ENCODE peak calls at places on chromosome 18, in four cellular contexts. C is RWPE2, Z is SJSA1, K is esophagus muscularis mucosa. Y is an unnamed sample.

GRCh38 chr18:12376034-12376717 is 851 bp downstream of the AFG3L2 start:
- DNase-seq in C (no peak), Z (peak; percentile 53), K (no peak), Y (no peak)

GRCh38 chr18:54957987-54958386 is 1.3 kb downstream of the CCDC68 start:
- DNase-seq in C (no peak), Z (no peak), K (peak; percentile 47), Y (no peak)

GRCh38 chr18:75492897-75493296 is 65.4 kb upstream of the SMIM21 start:
- DNase-seq in C (no peak), Z (no peak), K (no peak), Y (no peak)

GRCh38 chr18:74215863-74216262 is 67.5 kb downstream of the TIMM21 start:
- DNase-seq in C (no peak), Z (no peak), K (no peak), Y (no peak)

GRCh38 chr18:48817021-48817461 is 133.7 kb downstream of the SMAD7 start:
- DNase-seq in C (peak; percentile 25), Z (no peak), K (no peak), Y (no peak)

GRCh38 chr18:74654637-74655036 is 57.0 kb downstream of the ZNF407 start:
- DNase-seq in C (no peak), Z (no peak), K (no peak), Y (no peak)

GRCh38 chr18:65821890-65822289 is 71.1 kb downstream of the CDH7 start:
- DNase-seq in C (no peak), Z (no peak), K (no peak), Y (no peak)

GRCh38 chr18:55000529-55000928 is 41.3 kb upstream of the CCDC68 start:
- DNase-seq in C (no peak), Z (no peak), K (no peak), Y (no peak)

GRCh38 chr18:60096428-60096827 is 196.6 kb downstream of the PMAIP1 start:
- DNase-seq in C (no peak), Z (no peak), K (no peak), Y (no peak)

GRCh38 chr18:69216390-69216789 is 184.3 kb upstream of the DOK6 start:
- DNase-seq in C (no peak), Z (no peak), K (no peak), Y (no peak)

GRCh38 chr18:62763101-62763521 is 47.8 kb downstream of the PHLPP1 start:
- DNase-seq in C (peak; percentile 63), Z (no peak), K (no peak), Y (no peak)

GRCh38 chr18:36828630-36829361 is at the start of the genes KIAA1328 and TPGS2:
- DNase-seq in C (peak; percentile 82), Z (peak; percentile 94), K (peak; percentile 95), Y (peak; percentile 90)

GRCh38 chr18:5237083-5237722 is 40.1 kb upstream of the AKAIN1 start:
- DNase-seq in C (no peak), Z (no peak), K (no peak), Y (no peak)

GRCh38 chr18:26052497-26052896 is 37.9 kb downstream of the SS18 start:
- DNase-seq in C (no peak), Z (no peak), K (no peak), Y (no peak)

GRCh38 chr18:59298871-59299270 is 19.6 kb downstream of the CPLX4 start:
- DNase-seq in C (no peak), Z (no peak), K (peak; percentile 86), Y (no peak)

GRCh38 chr18:36950282-36950681 is 121.4 kb downstream of the KIAA1328 start:
- DNase-seq in C (no peak), Z (no peak), K (no peak), Y (no peak)

GRCh38 chr18:3093624-3094354 is 80.8 kb upstream of the LPIN2 start:
- DNase-seq in C (no peak), Z (no peak), K (peak; percentile 83), Y (no peak)

GRCh38 chr18:79606621-79607331 is 72.8 kb upstream of the CTDP1 start:
- DNase-seq in C (peak; percentile 51), Z (no peak), K (no peak), Y (no peak)

GRCh38 chr18:36314754-36315153 is 17.2 kb downstream of the FHOD3 start:
- DNase-seq in C (no peak), Z (peak; percentile 35), K (no peak), Y (no peak)

GRCh38 chr18:8991131-8991530 is 111.4 kb upstream of the NDUFV2 start:
- DNase-seq in C (no peak), Z (no peak), K (no peak), Y (no peak)

GRCh38 chr18:32530947-32531651 is 60.4 kb upstream of the GAREM1 start:
- DNase-seq in C (no peak), Z (no peak), K (no peak), Y (no peak)

GRCh38 chr18:49510393-49511115 is 23.5 kb upstream of the C18orf32 start:
- DNase-seq in C (no peak), Z (no peak), K (no peak), Y (peak; percentile 18)

GRCh38 chr18:72867721-72868665 is at the start of gene NETO1:
- DNase-seq in C (no peak), Z (no peak), K (no peak), Y (no peak)

GRCh38 chr18:58315041-58315440 is 271.0 kb downstream of the NEDD4L start:
- DNase-seq in C (no peak), Z (peak; percentile 31), K (no peak), Y (no peak)

GRCh38 chr18:9135912-9136314 is 668 bp upstream of the ANKRD12 start:
- DNase-seq in C (peak; percentile 53), Z (no peak), K (no peak), Y (no peak)

GRCh38 chr18:73331212-73331772 is 463.5 kb upstream of the NETO1 start:
- DNase-seq in C (no peak), Z (no peak), K (no peak), Y (no peak)

GRCh38 chr18:63237911-63238710 is 81.5 kb downstream of the BCL2 start:
- DNase-seq in C (no peak), Z (peak; percentile 95), K (peak; percentile 79), Y (no peak)

GRCh38 chr18:74789078-74789477 is 191.4 kb downstream of the ZNF407 start:
- DNase-seq in C (no peak), Z (no peak), K (no peak), Y (no peak)

GRCh38 chr18:13221821-13222220 is 3.3 kb downstream of the LDLRAD4 start:
- DNase-seq in C (no peak), Z (no peak), K (no peak), Y (no peak)

GRCh38 chr18:57052173-57052572 is 94.7 kb upstream of the BOD1L2 start:
- DNase-seq in C (no peak), Z (no peak), K (no peak), Y (no peak)

GRCh38 chr18:57051586-57052044 is 95.3 kb upstream of the BOD1L2 start:
- DNase-seq in C (no peak), Z (no peak), K (no peak), Y (no peak)

GRCh38 chr18:57051019-57051418 is 95.9 kb upstream of the BOD1L2 start:
- DNase-seq in C (no peak), Z (no peak), K (no peak), Y (no peak)

GRCh38 chr18:57048859-57049258 is 98.0 kb upstream of the BOD1L2 start:
- DNase-seq in C (no peak), Z (no peak), K (no peak), Y (no peak)

DNA sequence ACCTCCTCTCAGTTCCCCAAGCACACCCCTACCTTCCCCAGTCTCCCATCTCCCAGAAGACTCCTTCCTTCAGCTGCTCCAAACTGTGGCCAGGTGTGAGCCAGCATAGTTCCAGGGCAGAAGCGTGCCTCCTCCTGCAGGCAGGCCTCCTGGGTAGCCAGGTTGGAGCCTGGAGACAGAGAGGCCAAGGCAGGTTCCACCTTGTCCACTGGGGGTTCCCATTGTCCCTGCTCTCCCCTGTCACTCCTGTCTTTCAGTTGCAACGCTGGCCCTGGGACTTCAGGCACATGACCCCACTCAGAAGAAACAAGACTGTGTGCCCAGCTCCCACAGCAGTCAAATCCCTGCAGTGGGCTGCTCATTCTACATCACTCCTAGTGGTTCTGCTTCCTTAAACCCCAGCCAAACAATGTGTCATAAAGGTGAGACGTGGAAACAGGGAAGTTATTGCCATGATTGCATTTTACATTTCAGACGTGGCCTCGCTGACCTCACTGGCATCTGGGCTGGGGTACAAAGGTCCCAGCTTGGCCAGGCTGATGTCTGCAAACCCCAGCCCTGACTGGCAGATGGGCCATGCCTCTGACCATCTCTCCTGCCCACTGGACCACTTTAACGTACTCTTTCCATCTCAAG is 96.5 kb upstream of the BOD1L2 start:
- DNase-seq in C (no peak), Z (no peak), K (no peak), Y (no peak)
- H3K4me1 ChIP-seq in C (no peaks in the 10 kb centered on the region), Z (no peaks in the 10 kb centered on the region), K (no peaks in the 10 kb centered on the region), Y (no peaks in the 10 kb centered on the region)

GRCh38 chr18:33828949-33829348 is 250.9 kb downstream of the ASXL3 start:
- DNase-seq in C (no peak), Z (no peak), K (no peak), Y (no peak)
- H3K27ac ChIP-seq in C (no peak overlapping the region), Z (no peak overlapping the region), K (no peak overlapping the region), Y (no peak overlapping the region)

GRCh38 chr18:7116832-7117389 is 686 bp downstream of the LAMA1 start:
- DNase-seq in C (no peak), Z (peak; percentile 24), K (no peak), Y (no peak)

GRCh38 chr18:7122376-7122775 is 4.8 kb upstream of the LAMA1 start:
- DNase-seq in C (no peak), Z (no peak), K (no peak), Y (no peak)

GRCh38 chr18:7116001-7116831 is 1.4 kb downstream of the LAMA1 start:
- DNase-seq in C (no peak), Z (peak; percentile 16), K (no peak), Y (no peak)

GRCh38 chr18:7117390-7118355 is at the start of gene LAMA1:
- DNase-seq in C (no peak), Z (peak; percentile 29), K (peak; percentile 39), Y (no peak)
- H3K36me3 ChIP-seq in C (no peaks in the 10 kb centered on the region), Z (no peaks in the 10 kb centered on the region), K (no peaks in the 10 kb centered on the region), Y (no peaks in the 10 kb centered on the region)

GRCh38 chr18:7593194-7593819 is 26.2 kb downstream of the PTPRM start:
- DNase-seq in C (no peak), Z (no peak), K (peak; percentile 4), Y (no peak)

GRCh38 chr18:7592305-7593071 is 25.4 kb downstream of the PTPRM start:
- DNase-seq in C (no peak), Z (no peak), K (peak; percentile 39), Y (no peak)

GRCh38 chr18:7586379-7586778 is 19.3 kb downstream of the PTPRM start:
- DNase-seq in C (no peak), Z (no peak), K (no peak), Y (no peak)

GRCh38 chr18:7596133-7596532 is 29.0 kb downstream of the PTPRM start:
- DNase-seq in C (no peak), Z (no peak), K (no peak), Y (no peak)

DNA sequence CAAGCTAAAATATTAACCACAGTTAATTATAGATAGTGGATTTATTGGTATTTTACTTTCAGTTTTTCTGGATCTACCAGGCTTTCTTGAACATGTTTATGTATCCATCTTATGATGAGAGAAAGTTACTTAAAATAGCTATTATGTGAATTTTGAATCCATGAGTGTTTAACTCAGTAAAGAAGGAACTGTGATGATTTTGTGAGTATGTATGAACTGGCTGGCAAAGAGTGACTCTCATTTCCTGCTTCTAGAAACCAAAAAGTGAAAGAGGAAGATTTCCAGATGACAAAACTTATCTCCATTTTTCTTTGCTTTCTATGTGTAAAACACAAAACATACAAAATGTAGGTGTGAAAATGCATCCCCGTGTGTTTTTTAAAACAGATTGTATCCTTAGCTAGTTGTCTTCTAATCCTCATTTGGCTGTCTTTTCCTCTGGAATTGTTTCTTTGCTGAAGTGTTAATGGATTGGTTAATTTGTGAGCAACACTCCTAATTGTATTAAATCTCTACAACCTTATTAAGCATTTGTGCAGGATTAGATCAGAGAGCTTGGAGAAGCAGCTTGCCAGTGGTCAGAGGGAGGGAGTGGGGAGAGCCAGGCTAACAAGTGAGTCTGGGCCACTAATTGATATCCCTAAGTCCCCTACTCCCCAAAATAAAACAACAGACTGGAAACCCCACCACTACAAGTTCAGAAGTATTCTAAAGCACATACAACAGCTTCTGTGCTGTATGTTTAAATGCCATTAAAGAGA is 23.9 kb downstream of the PTPRM start:
- DNase-seq in C (no peak), Z (no peak), K (peak; percentile 14), Y (no peak)
- H3K4me1 ChIP-seq in C (no peaks in the 10 kb centered on the region), Z (peaks cover 5% of the 10 kb centered on the region), K (peaks cover 40% of the 10 kb centered on the region), Y (no peaks in the 10 kb centered on the region)